ENCODE peak calls at places on chromosomes 11 and 22, in six cellular contexts. W, R, G, E, A and D are unnamed samples.

GRCh38 chr11:10858505-10859360 is 880 bp upstream of the ZBED5 start:
- DNase-seq in W (peak; percentile 31), R (peak; percentile 11), G (peak; percentile 79), E (no peak), A (peak; percentile 50), D (peak; percentile 63)

GRCh38 chr11:78386551-78386950 is 31.1 kb downstream of the GAB2 start:
- DNase-seq in W (no peak), R (no peak), G (no peak), E (no peak), A (no peak), D (no peak)

GRCh38 chr11:126482586-126483108 is 127.2 kb downstream of the ST3GAL4 start:
- DNase-seq in W (no peak), R (no peak), G (no peak), E (no peak), A (no peak), D (no peak)

GRCh38 chr22:19820880-19821522 is 33.7 kb downstream of the GNB1L start:
- DNase-seq in W (no peak), R (no peak), G (peak; percentile 36), E (no peak), A (no peak), D (no peak)

GRCh38 chr22:36729321-36729720 is 25.8 kb upstream of the CACNG2 start:
- DNase-seq in W (no peak), R (no peak), G (no peak), E (no peak), A (no peak), D (no peak)

GRCh38 chr11:121841487-121842167 is 274.4 kb downstream of the BLID start:
- DNase-seq in W (no peak), R (no peak), G (no peak), E (no peak), A (peak; percentile 4), D (peak; percentile 79)

GRCh38 chr11:64764753-64765152 is 5.0 kb upstream of the PYGM start:
- DNase-seq in W (no peak), R (no peak), G (no peak), E (no peak), A (no peak), D (no peak)

GRCh38 chr11:2139691-2140337 is 625 bp upstream of the IGF2 start:
- DNase-seq in W (no peak), R (no peak), G (no peak), E (no peak), A (peak; percentile 29), D (no peak)

GRCh38 chr22:49349181-49349835 is 478.4 kb downstream of the BRD1 start:
- DNase-seq in W (no peak), R (no peak), G (no peak), E (no peak), A (no peak), D (no peak)

GRCh38 chr11:31026315-31026714 is 343.2 kb downstream of the DCDC1 start:
- DNase-seq in W (no peak), R (no peak), G (no peak), E (no peak), A (no peak), D (no peak)

GRCh38 chr22:16936625-16937024 is 71.4 kb downstream of the GAB4 start:
- DNase-seq in W (no peak), R (no peak), G (no peak), E (no peak), A (no peak), D (no peak)

GRCh38 chr11:122414406-122415018 is 241.0 kb upstream of the UBASH3B start:
- DNase-seq in W (no peak), R (no peak), G (no peak), E (no peak), A (no peak), D (no peak)

GRCh38 chr11:68271023-68271780 is 571 bp downstream of the C11orf24 start:
- DNase-seq in W (peak; percentile 70), R (no peak), G (peak; percentile 91), E (peak; percentile 80), A (peak; percentile 82), D (peak; percentile 77)

GRCh38 chr11:120566176-120566575 is 54.6 kb downstream of the GRIK4 start:
- DNase-seq in W (no peak), R (no peak), G (no peak), E (no peak), A (no peak), D (peak; percentile 77)

GRCh38 chr11:43735931-43736330 is 55.4 kb downstream of the HSD17B12 start:
- DNase-seq in W (no peak), R (no peak), G (peak; percentile 38), E (no peak), A (no peak), D (no peak)

GRCh38 chr11:109304159-109304558 is 117.8 kb upstream of the C11orf87 start:
- DNase-seq in W (no peak), R (no peak), G (no peak), E (no peak), A (no peak), D (no peak)

GRCh38 chr11:69587454-69588081 is 53.4 kb upstream of the CCND1 start:
- DNase-seq in W (no peak), R (no peak), G (no peak), E (peak; percentile 42), A (peak; percentile 43), D (peak; percentile 10)

GRCh38 chr11:473415-473814 is 23.3 kb downstream of the PTDSS2 start:
- DNase-seq in W (no peak), R (no peak), G (no peak), E (no peak), A (no peak), D (no peak)

GRCh38 chr22:49269371-49269770 is 558.3 kb downstream of the BRD1 start:
- DNase-seq in W (no peak), R (no peak), G (no peak), E (no peak), A (no peak), D (no peak)

GRCh38 chr11:2268911-2269600 is 1.3 kb downstream of the ASCL2 start:
- DNase-seq in W (peak; percentile 85), R (no peak), G (peak; percentile 95), E (no peak), A (peak; percentile 64), D (no peak)

GRCh38 chr22:19788661-19789225 is 28.2 kb downstream of the TBX1 start:
- DNase-seq in W (no peak), R (no peak), G (no peak), E (no peak), A (no peak), D (no peak)

DNA sequence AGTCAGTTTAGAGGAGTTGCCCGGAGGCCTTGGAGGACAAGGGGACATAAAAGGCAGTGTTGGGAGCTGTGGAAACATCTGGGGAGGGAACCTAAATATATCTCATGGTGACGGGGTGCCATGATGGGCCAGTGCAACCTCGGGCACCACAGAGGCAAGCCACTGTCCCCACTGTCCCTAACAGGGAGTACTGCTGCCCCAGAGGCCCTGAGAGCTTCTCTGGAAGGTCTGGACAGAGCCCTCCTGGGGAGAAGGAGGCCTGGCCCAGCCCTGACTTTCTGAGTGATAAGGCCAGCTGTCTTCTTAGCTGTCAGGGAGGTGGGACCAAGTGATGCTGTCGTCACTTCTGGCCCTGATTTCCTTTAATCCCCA is 5.5 kb upstream of the P2RY6 start:
- DNase-seq in W (no peak), R (no peak), G (no peak), E (no peak), A (no peak), D (no peak)
- TF ChIP-seq MYC in W (no peak), R (no peak), G (no peak), E (no peak), A (no peak), D (no peak)

GRCh38 chr11:36148701-36149100 is 140.5 kb downstream of the COMMD9 start:
- DNase-seq in W (no peak), R (no peak), G (no peak), E (no peak), A (no peak), D (no peak)

GRCh38 chr11:36151933-36152580 is 137.2 kb downstream of the COMMD9 start:
- DNase-seq in W (no peak), R (no peak), G (no peak), E (no peak), A (no peak), D (no peak)

GRCh38 chr11:36150986-36151385 is 138.2 kb downstream of the COMMD9 start:
- DNase-seq in W (no peak), R (no peak), G (no peak), E (no peak), A (no peak), D (no peak)

GRCh38 chr11:36147491-36147890 is 141.7 kb downstream of the COMMD9 start:
- DNase-seq in W (no peak), R (no peak), G (no peak), E (no peak), A (no peak), D (no peak)

DNA sequence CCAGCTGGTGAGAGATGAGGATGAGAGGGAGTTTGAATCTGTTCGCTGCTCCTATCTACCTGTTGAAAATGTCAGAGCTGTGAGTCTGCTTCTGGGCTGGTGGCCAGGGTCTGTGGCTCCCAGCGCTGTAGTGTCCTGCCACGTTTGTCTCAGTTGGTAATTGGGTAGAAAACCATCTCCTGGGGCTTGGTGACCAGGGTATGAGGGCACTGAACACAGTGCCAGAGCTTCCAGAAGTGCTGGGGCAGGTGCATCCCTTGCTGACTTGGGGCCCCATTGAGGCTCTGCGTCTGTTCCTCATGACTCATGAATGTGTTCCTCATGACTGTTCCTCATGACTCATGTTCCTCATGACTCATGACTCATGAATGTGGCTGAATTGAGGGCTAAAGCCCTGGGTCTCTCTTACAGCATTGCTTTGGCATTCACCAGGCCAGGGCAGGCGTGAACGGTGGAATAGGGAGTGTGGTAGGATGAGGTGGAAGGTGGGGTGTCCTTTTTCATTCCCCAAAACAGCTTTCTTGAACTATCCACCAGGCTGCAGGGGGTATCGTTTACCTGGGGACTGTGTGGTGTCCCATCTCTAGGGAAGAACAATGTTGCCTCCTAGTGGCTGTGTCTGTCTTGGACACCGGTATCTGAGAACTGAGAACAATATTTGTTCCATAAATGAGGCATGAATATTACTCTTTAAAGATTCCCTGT is 139.5 kb downstream of the COMMD9 start:
- DNase-seq in W (peak; percentile 86), R (peak; percentile 31), G (peak; percentile 87), E (peak; percentile 94), A (peak; percentile 68), D (peak; percentile 99)
- TF ChIP-seq MYC in W (peak; percentile 38), R (no peak), G (no peak), E (no peak), A (no peak), D (no peak)

DNA sequence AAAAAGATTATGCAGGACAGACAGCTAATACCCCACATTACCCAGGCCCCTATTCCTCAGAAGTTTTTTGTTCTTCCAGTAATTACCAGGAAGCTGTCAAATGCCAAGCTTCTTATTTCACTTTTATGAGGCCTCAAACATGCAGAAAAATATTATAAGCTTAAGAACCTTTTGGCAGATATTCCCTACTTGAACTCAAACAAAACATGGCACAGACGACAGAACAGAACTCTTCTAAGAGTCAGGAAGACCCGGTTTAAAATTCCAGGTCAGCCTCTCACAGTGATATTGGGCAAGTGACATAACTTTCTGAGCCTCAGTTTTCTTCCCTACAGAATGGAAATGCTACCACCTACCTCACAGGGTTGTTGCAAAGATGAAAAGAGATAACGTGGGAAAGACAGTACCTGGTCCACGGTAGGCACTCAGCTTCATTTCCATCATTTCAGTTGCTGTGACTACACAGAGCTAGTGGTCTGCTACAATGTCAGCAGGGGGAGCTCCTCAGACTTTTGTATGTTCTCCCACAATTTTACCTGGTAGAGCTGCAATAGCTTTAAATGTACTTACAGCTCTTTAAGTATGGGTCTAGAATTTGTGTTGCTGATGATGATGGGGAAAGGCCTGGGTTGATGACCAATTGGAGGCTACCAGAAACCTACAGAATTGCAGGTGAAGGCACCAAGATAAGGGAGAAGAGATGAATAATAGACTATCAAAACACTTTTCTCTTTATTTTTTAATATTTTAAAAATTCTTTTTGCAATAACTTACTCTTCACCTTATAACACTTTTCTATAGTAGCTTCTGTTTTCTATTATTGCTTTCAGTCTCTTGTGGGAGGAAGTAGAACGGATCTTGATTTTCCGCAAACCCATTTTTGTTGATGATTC is 98.3 kb upstream of the CHRM4 start:
- DNase-seq in W (peak; percentile 30), R (no peak), G (peak; percentile 67), E (peak; percentile 66), A (peak; percentile 59), D (peak; percentile 62)
- TF ChIP-seq MYC in W (no peak), R (no peak), G (no peak), E (no peak), A (no peak), D (no peak)

GRCh38 chr11:66467034-66467659 is 442 bp downstream of the PELI3 start:
- DNase-seq in W (no peak), R (no peak), G (peak; percentile 54), E (peak; percentile 30), A (no peak), D (peak; percentile 19)
- TF ChIP-seq MYC in W (no peak), R (no peak), G (no peak), E (no peak), A (no peak), D (no peak)